ENCODE peak calls at places on chromosomes 6 and 20, in seven cellular contexts. D is pancreas, I is epithelial cell of esophagus, V is astrocyte, Y is ovary, M is cardiac muscle cell, P is thyroid gland. N is an unnamed sample.
A peak's percentile ranks its signal among the peaks of the same experiment; 100 is the strongest.

GRCh38 chr6:137247724-137248123 is 28.5 kb upstream of the IFNGR1 start:
- DNase-seq in D (no peak), I (no peak), V (no peak), Y (no peak), M (no peak), P (no peak), N (no peak)

GRCh38 chr6:166032366-166033171 is 135.1 kb downstream of the TBXT start:
- DNase-seq in D (peak; percentile 28), I (no peak), V (peak; percentile 81), Y (peak; percentile 34), M (no peak), P (no peak), N (no peak)

GRCh38 chr6:161367472-161367871 is 93.6 kb upstream of the AGPAT4 start:
- DNase-seq in D (no peak), I (no peak), V (no peak), Y (no peak), M (no peak), P (no peak), N (no peak)

GRCh38 chr20:17650816-17651760 is 31.0 kb downstream of the RRBP1 start:
- DNase-seq in D (peak; percentile 9), I (no peak), V (no peak), Y (no peak), M (no peak), P (no peak), N (no peak)

GRCh38 chr6:150072201-150072600 is 3.3 kb upstream of the ULBP3 start:
- DNase-seq in D (peak; percentile 74), I (peak; percentile 85), V (peak; percentile 32), Y (no peak), M (no peak), P (peak; percentile 82), N (no peak)

GRCh38 chr6:129672883-129673631 is 36.9 kb downstream of the ARHGAP18 start:
- DNase-seq in D (no peak), I (peak; percentile 69), V (peak; percentile 89), Y (no peak), M (no peak), P (no peak), N (no peak)

GRCh38 chr20:22106308-22106938 is 401.0 kb downstream of the PAX1 start:
- DNase-seq in D (no peak), I (peak; percentile 26), V (no peak), Y (no peak), M (peak; percentile 47), P (no peak), N (no peak)

GRCh38 chr6:31826793-31827285 is 699 bp upstream of the HSPA1B start:
- DNase-seq in D (peak; percentile 87), I (peak; percentile 83), V (peak; percentile 81), Y (peak; percentile 87), M (peak; percentile 53), P (peak; percentile 93), N (peak; percentile 45)

GRCh38 chr6:106886922-106887797 is 87.4 kb downstream of the CD24 start:
- DNase-seq in D (no peak), I (peak; percentile 39), V (no peak), Y (no peak), M (peak; percentile 22), P (peak; percentile 20), N (no peak)

GRCh38 chr6:32369678-32370077 is 2.0 kb downstream of the TSBP1 start:
- DNase-seq in D (no peak), I (peak; percentile 89), V (peak; percentile 76), Y (no peak), M (no peak), P (no peak), N (no peak)

GRCh38 chr6:166862287-166862977 is 93.9 kb downstream of the RNASET2 start:
- DNase-seq in D (no peak), I (no peak), V (peak; percentile 2), Y (peak; percentile 19), M (peak; percentile 70), P (peak; percentile 22), N (peak; percentile 76)

GRCh38 chr20:37574199-37574890 is 46.7 kb upstream of the BLCAP start:
- DNase-seq in D (no peak), I (no peak), V (no peak), Y (no peak), M (no peak), P (no peak), N (no peak)

GRCh38 chr20:48467622-48468021 is 360.2 kb downstream of the PREX1 start:
- DNase-seq in D (no peak), I (no peak), V (no peak), Y (no peak), M (no peak), P (no peak), N (no peak)

GRCh38 chr20:9306521-9306920 is 207.9 kb upstream of the LAMP5 start:
- DNase-seq in D (no peak), I (peak; percentile 95), V (peak; percentile 32), Y (no peak), M (no peak), P (no peak), N (no peak)

GRCh38 chr6:84515082-84515481 is 249.3 kb downstream of the TBX18 start:
- DNase-seq in D (no peak), I (no peak), V (no peak), Y (no peak), M (no peak), P (no peak), N (no peak)

GRCh38 chr6:32865724-32866443 is 11.9 kb downstream of the PSMB9 start:
- DNase-seq in D (no peak), I (no peak), V (no peak), Y (no peak), M (no peak), P (no peak), N (no peak)

GRCh38 chr6:31359556-31359955 is 2.6 kb upstream of the HLA-B start:
- DNase-seq in D (no peak), I (no peak), V (no peak), Y (no peak), M (no peak), P (no peak), N (no peak)

GRCh38 chr6:5036309-5036708 is 32.5 kb upstream of the RPP40 start:
- DNase-seq in D (no peak), I (peak; percentile 80), V (peak; percentile 41), Y (no peak), M (peak; percentile 67), P (no peak), N (peak; percentile 57)

GRCh38 chr6:158703121-158703839 is 53.4 kb downstream of the SYTL3 start:
- DNase-seq in D (no peak), I (no peak), V (no peak), Y (no peak), M (no peak), P (no peak), N (no peak)

GRCh38 chr6:73134588-73134987 is 90.7 kb downstream of the KHDC1L start:
- DNase-seq in D (no peak), I (peak; percentile 17), V (no peak), Y (no peak), M (no peak), P (peak; percentile 40), N (peak; percentile 53)

GRCh38 chr20:1427457-1428054 is 34.7 kb upstream of the FKBP1A start:
- DNase-seq in D (no peak), I (no peak), V (no peak), Y (no peak), M (no peak), P (no peak), N (no peak)

GRCh38 chr6:45438849-45439406 is 61.2 kb upstream of the SUPT3H start:
- DNase-seq in D (no peak), I (peak; percentile 90), V (peak; percentile 94), Y (no peak), M (no peak), P (no peak), N (no peak)

GRCh38 chr6:6699741-6700367 is 111.3 kb downstream of the LY86 start:
- DNase-seq in D (peak; percentile 67), I (peak; percentile 99), V (peak; percentile 92), Y (peak; percentile 87), M (peak; percentile 75), P (peak; percentile 92), N (no peak)
- TF ChIP-seq CTCF in D (no peak), I (no peak), V (no peak), Y (no peak), M (no peak), P (peak; percentile 12), N (no peak)

GRCh38 chr6:28863607-28864320 is 60.0 kb downstream of the TRIM27 start:
- DNase-seq in D (peak; percentile 56), I (peak; percentile 84), V (peak; percentile 55), Y (peak; percentile 41), M (peak; percentile 80), P (peak; percentile 76), N (peak; percentile 78)

GRCh38 chr6:28862077-28862476 is 61.7 kb downstream of the TRIM27 start:
- DNase-seq in D (no peak), I (no peak), V (no peak), Y (no peak), M (no peak), P (no peak), N (no peak)

GRCh38 chr6:28866342-28867077 is 57.3 kb downstream of the TRIM27 start:
- DNase-seq in D (peak; percentile 73), I (peak; percentile 69), V (peak; percentile 34), Y (peak; percentile 53), M (peak; percentile 76), P (peak; percentile 70), N (peak; percentile 72)

GRCh38 chr6:28867078-28867414 is 56.7 kb downstream of the TRIM27 start:
- DNase-seq in D (no peak), I (peak; percentile 29), V (peak; percentile 12), Y (no peak), M (no peak), P (no peak), N (no peak)

GRCh38 chr6:28864321-28864923 is 59.4 kb downstream of the TRIM27 start:
- DNase-seq in D (no peak), I (no peak), V (no peak), Y (peak; percentile 60), M (no peak), P (no peak), N (no peak)
- TF ChIP-seq CTCF in D (no peak), I (no peak), V (peak; percentile 12), Y (no peak), M (no peak), P (no peak), N (no peak)

GRCh38 chr6:14584450-14584849 is 466.9 kb downstream of the CD83 start:
- DNase-seq in D (no peak), I (no peak), V (no peak), Y (no peak), M (no peak), P (no peak), N (no peak)
- TF ChIP-seq CTCF in D (no peak), I (no peak), V (no peak), Y (no peak), M (peak; percentile 9), P (no peak), N (no peak)

GRCh38 chr20:61875221-61875885 is 190.3 kb downstream of the TAF4 start:
- DNase-seq in D (no peak), I (no peak), V (no peak), Y (no peak), M (peak; percentile 34), P (no peak), N (peak; percentile 49)

GRCh38 chr20:61872371-61872900 is 193.2 kb downstream of the TAF4 start:
- DNase-seq in D (no peak), I (no peak), V (no peak), Y (no peak), M (no peak), P (no peak), N (no peak)

GRCh38 chr20:61875996-61876395 is 189.7 kb downstream of the TAF4 start:
- DNase-seq in D (no peak), I (no peak), V (no peak), Y (no peak), M (no peak), P (no peak), N (no peak)

GRCh38 chr20:61873651-61874420 is 191.8 kb downstream of the TAF4 start:
- DNase-seq in D (no peak), I (no peak), V (no peak), Y (no peak), M (no peak), P (no peak), N (no peak)

GRCh38 chr20:61874421-61875068 is 191.1 kb downstream of the TAF4 start:
- DNase-seq in D (peak; percentile 7), I (peak; percentile 52), V (peak; percentile 12), Y (no peak), M (peak; percentile 43), P (no peak), N (peak; percentile 48)
- TF ChIP-seq CTCF in D (no peak), I (peak; percentile 56), V (peak; percentile 30), Y (no peak), M (peak; percentile 5), P (no peak), N (peak; percentile 21)